ENCODE peak calls at places on chromosome 13, in six cellular contexts. One of them, this sample, is unnamed.

GRCh38 chr13:62556973-62557372 is 1141.3 kb upstream of the PCDH20 start:
- DNase-seq in A549: no peak
- DNase-seq in tibial nerve: no peak
- DNase-seq in HepG2: no peak
- DNase-seq in K562: no peak
- DNase-seq in stomach: no peak
- DNase-seq in this sample: no peak

GRCh38 chr13:45448965-45449559 is 15.7 kb upstream of the COG3 start:
- DNase-seq in A549: no peak
- DNase-seq in tibial nerve: no peak
- DNase-seq in HepG2: peak
- DNase-seq in K562: no peak
- DNase-seq in stomach: no peak
- DNase-seq in this sample: no peak

GRCh38 chr13:110409581-110409992 is 102.5 kb downstream of the COL4A2 start:
- DNase-seq in A549: no peak
- DNase-seq in tibial nerve: no peak
- DNase-seq in HepG2: no peak
- DNase-seq in K562: no peak
- DNase-seq in stomach: no peak
- DNase-seq in this sample: no peak

GRCh38 chr13:26589754-26590153 is 32.3 kb downstream of the WASF3 start:
- DNase-seq in A549: no peak
- DNase-seq in tibial nerve: no peak
- DNase-seq in HepG2: no peak
- DNase-seq in K562: no peak
- DNase-seq in stomach: peak
- DNase-seq in this sample: no peak

GRCh38 chr13:21104199-21105019 is 43.0 kb upstream of the LATS2 start:
- DNase-seq in A549: no peak
- DNase-seq in tibial nerve: no peak
- DNase-seq in HepG2: no peak
- DNase-seq in K562: no peak
- DNase-seq in stomach: no peak
- DNase-seq in this sample: no peak

GRCh38 chr13:38769526-38769925 is 82.6 kb downstream of the FREM2 start:
- DNase-seq in A549: no peak
- DNase-seq in tibial nerve: no peak
- DNase-seq in HepG2: no peak
- DNase-seq in K562: no peak
- DNase-seq in stomach: no peak
- DNase-seq in this sample: no peak

GRCh38 chr13:76293751-76294150 is 592.5 kb downstream of the KCTD12 start:
- DNase-seq in A549: peak
- DNase-seq in tibial nerve: no peak
- DNase-seq in HepG2: no peak
- DNase-seq in K562: no peak
- DNase-seq in stomach: no peak
- DNase-seq in this sample: no peak

GRCh38 chr13:34038326-34039068 is 220.5 kb downstream of the RFC3 start:
- DNase-seq in A549: no peak
- DNase-seq in tibial nerve: no peak
- DNase-seq in HepG2: peak
- DNase-seq in K562: no peak
- DNase-seq in stomach: no peak
- DNase-seq in this sample: no peak

GRCh38 chr13:113660066-113660465 is 2.1 kb upstream of the ATP4B start:
- DNase-seq in A549: no peak
- DNase-seq in tibial nerve: no peak
- DNase-seq in HepG2: no peak
- DNase-seq in K562: no peak
- DNase-seq in stomach: peak
- DNase-seq in this sample: no peak

GRCh38 chr13:41668130-41668757 is 210.9 kb downstream of the RGCC start:
- DNase-seq in A549: peak
- DNase-seq in tibial nerve: peak
- DNase-seq in HepG2: peak
- DNase-seq in K562: peak
- DNase-seq in stomach: peak
- DNase-seq in this sample: peak

DNA sequence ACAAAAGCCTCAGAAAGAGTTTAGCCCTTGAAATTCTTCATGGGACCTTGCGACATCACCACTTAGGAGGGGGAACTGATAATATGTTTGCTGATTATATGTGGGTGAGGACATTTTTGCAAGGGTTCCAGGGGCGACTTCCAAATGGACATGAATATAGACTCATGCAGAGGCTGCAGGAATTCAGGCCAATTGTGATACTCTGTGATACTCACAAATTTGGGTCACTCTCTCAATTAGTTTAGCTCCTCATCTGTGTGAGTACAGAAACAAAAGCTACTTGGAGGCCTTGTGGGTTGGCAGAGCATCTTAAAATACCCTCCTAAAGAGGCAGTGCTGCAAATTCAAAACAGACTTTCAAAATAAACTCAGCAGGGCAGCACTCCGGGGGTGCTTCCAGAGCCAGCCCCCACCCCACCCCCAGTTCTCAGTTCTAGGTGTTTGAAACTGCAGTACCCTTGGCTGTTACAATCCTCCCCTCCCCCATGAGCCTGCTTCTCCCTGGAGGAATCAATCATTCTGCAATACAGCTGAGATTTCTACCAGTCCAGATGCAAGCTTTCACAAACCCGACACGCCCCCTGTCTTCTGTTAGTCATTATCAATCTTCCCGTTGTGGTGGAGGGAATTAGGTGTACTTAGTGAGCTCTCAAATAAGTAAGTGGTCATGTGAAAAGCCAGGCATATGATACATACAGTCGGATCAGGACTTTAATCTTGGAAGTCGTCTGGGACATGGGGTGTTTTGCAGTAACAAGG is 96.9 kb upstream of the MBNL2 start:
- DNase-seq in A549: no peak
- DNase-seq in tibial nerve: peak
- DNase-seq in HepG2: peak
- DNase-seq in K562: no peak
- DNase-seq in stomach: no peak
- DNase-seq in this sample: no peak
- H3K27ac ChIP-seq in A549: peak
- H3K27ac ChIP-seq in tibial nerve: no peak
- H3K27ac ChIP-seq in HepG2: no peak
- H3K27ac ChIP-seq in K562: no peak
- H3K27ac ChIP-seq in stomach: peak
- H3K27ac ChIP-seq in this sample: peak

DNA sequence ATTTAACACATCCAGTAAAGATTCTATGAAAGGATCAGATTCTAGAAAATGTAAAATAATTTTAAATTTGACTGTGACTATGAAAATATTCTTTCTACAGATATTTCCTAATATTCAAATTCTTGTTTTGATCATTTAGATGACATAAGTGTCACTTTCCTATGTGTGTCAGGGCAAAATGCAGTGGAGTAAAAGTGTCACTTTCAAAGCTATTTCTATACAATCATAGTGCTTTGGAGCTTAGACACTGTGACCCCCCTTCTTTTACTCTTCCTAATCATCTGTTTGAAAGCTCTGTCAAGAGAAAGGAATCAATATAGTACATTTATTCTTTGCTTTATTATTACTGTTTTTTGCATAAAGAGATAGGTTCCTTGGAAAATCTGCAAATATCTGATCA is 492.0 kb downstream of the DCT start:
- DNase-seq in A549: no peak
- DNase-seq in tibial nerve: no peak
- DNase-seq in HepG2: no peak
- DNase-seq in K562: no peak
- DNase-seq in stomach: no peak
- DNase-seq in this sample: no peak
- TF ChIP-seq EP300 in A549: no peak
- TF ChIP-seq EP300 in tibial nerve: no peak
- TF ChIP-seq EP300 in HepG2: no peak
- TF ChIP-seq EP300 in K562: no peak
- TF ChIP-seq EP300 in stomach: no peak
- TF ChIP-seq EP300 in this sample: no peak

GRCh38 chr13:72727417-72728289 is at the start of the genes BORA and MZT1:
- DNase-seq in A549: peak
- DNase-seq in tibial nerve: peak
- DNase-seq in HepG2: peak
- DNase-seq in K562: peak
- DNase-seq in stomach: peak
- DNase-seq in this sample: peak
- TF ChIP-seq POLR2A in A549: peak
- TF ChIP-seq POLR2A in tibial nerve: peak
- TF ChIP-seq POLR2A in HepG2: peak
- TF ChIP-seq POLR2A in K562: peak
- TF ChIP-seq POLR2A in stomach: no peak
- TF ChIP-seq POLR2A in this sample: peak

DNA sequence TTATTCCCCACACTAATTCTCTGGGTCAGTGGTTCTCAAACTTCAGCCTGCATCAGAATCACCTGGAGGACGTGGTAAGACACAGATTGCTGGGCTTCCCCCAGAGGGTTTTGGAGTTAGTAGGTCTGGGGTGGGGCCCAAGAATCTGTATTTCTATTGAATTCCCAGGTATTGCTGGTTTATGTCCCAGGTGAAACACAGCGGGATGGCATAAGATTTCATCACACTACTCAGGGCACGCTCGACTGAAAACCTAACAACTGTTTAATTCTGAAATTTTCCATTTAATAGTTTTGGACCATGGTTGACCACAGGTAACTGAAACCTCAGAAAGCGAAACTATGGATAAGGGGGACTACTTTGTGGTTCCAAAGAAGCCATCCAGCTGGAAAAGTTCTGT is 6.5 kb downstream of the MLNR start:
- DNase-seq in A549: no peak
- DNase-seq in tibial nerve: no peak
- DNase-seq in HepG2: no peak
- DNase-seq in K562: no peak
- DNase-seq in stomach: no peak
- DNase-seq in this sample: no peak
- H3K27ac ChIP-seq in A549: no peak
- H3K27ac ChIP-seq in tibial nerve: no peak
- H3K27ac ChIP-seq in HepG2: no peak
- H3K27ac ChIP-seq in K562: no peak
- H3K27ac ChIP-seq in stomach: no peak
- H3K27ac ChIP-seq in this sample: no peak

DNA sequence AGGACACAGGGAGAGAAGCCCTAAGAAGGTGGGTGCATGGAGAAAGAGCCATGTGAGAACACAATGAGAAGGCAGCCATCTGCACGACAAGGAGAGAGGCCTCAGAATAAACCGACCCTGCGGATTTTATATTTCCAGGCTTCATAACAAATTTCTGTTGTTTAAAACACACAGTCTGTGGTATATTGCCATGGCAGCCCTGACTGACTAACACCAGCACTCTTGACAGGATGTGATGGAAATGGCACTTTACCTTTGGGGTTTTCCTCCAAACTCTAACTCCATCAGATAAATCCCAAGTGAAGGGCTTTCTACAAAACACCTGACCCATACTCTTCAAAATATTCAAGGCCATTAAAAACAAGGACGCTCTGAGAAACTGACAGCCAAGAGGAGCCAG is 13.2 kb upstream of the MED4 start:
- DNase-seq in A549: no peak
- DNase-seq in tibial nerve: no peak
- DNase-seq in HepG2: no peak
- DNase-seq in K562: no peak
- DNase-seq in stomach: no peak
- DNase-seq in this sample: no peak
- TF ChIP-seq EP300 in A549: no peak
- TF ChIP-seq EP300 in tibial nerve: no peak
- TF ChIP-seq EP300 in HepG2: no peak
- TF ChIP-seq EP300 in K562: no peak
- TF ChIP-seq EP300 in stomach: no peak
- TF ChIP-seq EP300 in this sample: no peak

GRCh38 chr13:49412749-49413148 is 31.1 kb downstream of the CAB39L start:
- DNase-seq in A549: no peak
- DNase-seq in tibial nerve: no peak
- DNase-seq in HepG2: no peak
- DNase-seq in K562: no peak
- DNase-seq in stomach: no peak
- DNase-seq in this sample: no peak

GRCh38 chr13:49411353-49411752 is 32.5 kb downstream of the CAB39L start:
- DNase-seq in A549: no peak
- DNase-seq in tibial nerve: no peak
- DNase-seq in HepG2: no peak
- DNase-seq in K562: no peak
- DNase-seq in stomach: no peak
- DNase-seq in this sample: no peak

GRCh38 chr13:49409008-49409407 is 34.9 kb downstream of the CAB39L start:
- DNase-seq in A549: no peak
- DNase-seq in tibial nerve: no peak
- DNase-seq in HepG2: no peak
- DNase-seq in K562: no peak
- DNase-seq in stomach: no peak
- DNase-seq in this sample: no peak

GRCh38 chr13:49410006-49410405 is 33.9 kb downstream of the CAB39L start:
- DNase-seq in A549: no peak
- DNase-seq in tibial nerve: no peak
- DNase-seq in HepG2: no peak
- DNase-seq in K562: no peak
- DNase-seq in stomach: no peak
- DNase-seq in this sample: no peak

DNA sequence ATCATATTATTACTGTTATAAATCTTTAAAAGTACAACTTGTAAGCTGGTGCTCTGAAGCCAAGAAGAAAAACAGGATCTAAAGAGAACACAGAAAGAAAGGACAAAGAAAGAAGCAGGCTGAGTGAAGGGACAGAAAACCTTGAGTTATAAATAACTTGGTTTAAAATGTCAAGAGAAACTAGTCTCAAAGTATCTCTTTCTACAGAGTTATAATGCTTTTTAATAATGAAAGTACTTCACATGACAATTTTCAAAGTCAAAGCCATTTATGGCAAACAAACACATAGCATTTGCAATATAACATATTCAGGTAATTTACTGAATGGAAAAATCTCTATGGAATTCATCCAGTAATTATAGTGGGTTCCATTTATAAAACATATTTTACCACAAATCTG is 33.4 kb downstream of the CAB39L start:
- DNase-seq in A549: no peak
- DNase-seq in tibial nerve: no peak
- DNase-seq in HepG2: no peak
- DNase-seq in K562: no peak
- DNase-seq in stomach: no peak
- DNase-seq in this sample: no peak
- TF ChIP-seq POLR2A in A549: no peak
- TF ChIP-seq POLR2A in tibial nerve: no peak
- TF ChIP-seq POLR2A in HepG2: no peak
- TF ChIP-seq POLR2A in K562: no peak
- TF ChIP-seq POLR2A in stomach: no peak
- TF ChIP-seq POLR2A in this sample: no peak

DNA sequence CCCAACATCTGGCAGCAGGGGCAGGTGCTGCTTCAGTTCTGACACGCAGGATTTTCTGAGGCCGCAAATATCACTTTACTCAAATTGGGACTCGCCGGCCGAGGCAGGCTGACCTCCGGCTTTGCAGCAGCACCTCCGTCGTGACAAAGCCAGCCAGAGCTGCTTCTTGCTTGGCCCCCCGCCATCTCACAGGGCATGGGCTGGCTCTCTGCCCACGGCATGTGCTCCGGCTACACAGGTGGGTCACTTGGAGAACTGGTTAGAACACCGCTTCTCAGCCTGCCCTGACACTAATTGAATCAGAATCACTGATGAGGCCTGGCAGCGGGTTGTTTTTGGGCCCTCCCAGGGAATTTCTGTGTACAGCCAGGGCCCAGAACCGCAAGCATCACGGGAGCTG is 112.3 kb downstream of the SLC7A1 start:
- DNase-seq in A549: no peak
- DNase-seq in tibial nerve: no peak
- DNase-seq in HepG2: no peak
- DNase-seq in K562: no peak
- DNase-seq in stomach: peak
- DNase-seq in this sample: no peak
- H3K27ac ChIP-seq in A549: no peak
- H3K27ac ChIP-seq in tibial nerve: no peak
- H3K27ac ChIP-seq in HepG2: no peak
- H3K27ac ChIP-seq in K562: no peak
- H3K27ac ChIP-seq in stomach: no peak
- H3K27ac ChIP-seq in this sample: no peak